ENCODE peak calls at places on chromosomes 4 and X, in six cellular contexts. G, Q, S, K, F and T are unnamed samples.

GRCh38 chrX:150966742-150967141 is 16.4 kb upstream of the HMGB3 start:
- DNase-seq in F (no peak), G (no peak), Q (no peak), S (no peak), K (no peak), T (no peak)

GRCh38 chr4:38160487-38161207 is 200.4 kb downstream of the PTTG2 start:
- DNase-seq in G (peak), S (no peak), K (peak), Q (peak), F (no peak), T (peak)

GRCh38 chr4:77209936-77210335 is 52.9 kb downstream of the CCNG2 start:
- DNase-seq in F (no peak), G (no peak), K (no peak), Q (no peak), S (no peak), T (no peak)

GRCh38 chrX:150542846-150543229 is 25.6 kb upstream of the MTM1 start:
- DNase-seq in G (no peak), Q (no peak), K (no peak), S (no peak), F (no peak), T (peak)

GRCh38 chrX:131987252-131987651 is 35.9 kb upstream of the STK26 start:
- DNase-seq in Q (no peak), G (no peak), F (peak), S (no peak), K (no peak), T (peak)

GRCh38 chr4:139550724-139551429 is 5.1 kb downstream of the SETD7 start:
- DNase-seq in S (no peak), Q (no peak), F (no peak), G (no peak), K (peak), T (no peak)

GRCh38 chr4:55727746-55728145 is 91.6 kb upstream of the NMU start:
- DNase-seq in Q (no peak), F (no peak), G (no peak), K (no peak), S (no peak), T (no peak)

GRCh38 chr4:40909363-40909876 is 159.7 kb downstream of the NSUN7 start:
- DNase-seq in S (no peak), K (peak), G (peak), F (no peak), Q (no peak), T (no peak)

GRCh38 chrX:9466711-9467110 is 1.9 kb downstream of the TBL1X start:
- DNase-seq in G (no peak), S (no peak), K (no peak), Q (no peak), F (no peak), T (no peak)

GRCh38 chr4:187993827-187994226 is 1.7 kb upstream of the ZFP42 start:
- DNase-seq in F (no peak), S (peak), K (peak), G (no peak), Q (no peak), T (no peak)

GRCh38 chrX:57044226-57044625 is 48.9 kb upstream of the SPIN3 start:
- DNase-seq in K (no peak), S (no peak), F (no peak), G (no peak), Q (no peak), T (no peak)

GRCh38 chrX:79270401-79270800 is 96.7 kb downstream of the ITM2A start:
- DNase-seq in Q (no peak), K (peak), G (no peak), S (peak), F (peak), T (peak)

GRCh38 chr4:86831262-86832090 is 17.7 kb downstream of the SLC10A6 start:
- DNase-seq in F (no peak), S (no peak), Q (peak), K (peak), G (peak), T (no peak)

GRCh38 chrX:71536285-71536684 is 3.4 kb downstream of the OGT start:
- DNase-seq in Q (no peak), K (no peak), G (no peak), S (no peak), F (no peak), T (no peak)

GRCh38 chr4:51943221-51943620 is 76.9 kb downstream of the LRRC66 start:
- DNase-seq in S (no peak), K (no peak), Q (peak), G (no peak), F (no peak), T (no peak)

GRCh38 chr4:81757706-81758105 is 286.0 kb upstream of the RASGEF1B start:
- DNase-seq in K (peak), F (no peak), G (no peak), Q (no peak), S (no peak), T (no peak)

GRCh38 chr4:173051697-173052096 is 116.9 kb upstream of the GALNT7 start:
- DNase-seq in S (no peak), Q (no peak), F (no peak), K (peak), G (no peak), T (no peak)

GRCh38 chrX:10119399-10119990 is 37.3 kb upstream of the CLCN4 start:
- DNase-seq in F (peak), K (peak), S (peak), G (peak), Q (peak), T (peak)

GRCh38 chr4:107721436-107722090 is 1.5 kb upstream of the PAPSS1 start:
- DNase-seq in F (peak), S (no peak), Q (no peak), G (no peak), K (no peak), T (peak)

GRCh38 chr4:33080262-33080661 is 2360.1 kb downstream of the PCDH7 start:
- DNase-seq in S (no peak), K (peak), Q (no peak), G (no peak), F (no peak), T (no peak)

GRCh38 chr4:7103599-7104365 is 35.9 kb upstream of the GRPEL1 start:
- DNase-seq in G (no peak), F (peak), Q (peak), K (no peak), S (no peak), T (no peak)

GRCh38 chrX:24242649-24243556 is 71.0 kb downstream of the SUPT20HL2 start:
- DNase-seq in G (peak), F (no peak), Q (peak), K (peak), S (no peak), T (peak)

GRCh38 chr4:40335508-40335860 is 351 bp downstream of the CHRNA9 start:
- DNase-seq in S (no peak), Q (no peak), K (peak), G (no peak), F (no peak), T (no peak)

DNA sequence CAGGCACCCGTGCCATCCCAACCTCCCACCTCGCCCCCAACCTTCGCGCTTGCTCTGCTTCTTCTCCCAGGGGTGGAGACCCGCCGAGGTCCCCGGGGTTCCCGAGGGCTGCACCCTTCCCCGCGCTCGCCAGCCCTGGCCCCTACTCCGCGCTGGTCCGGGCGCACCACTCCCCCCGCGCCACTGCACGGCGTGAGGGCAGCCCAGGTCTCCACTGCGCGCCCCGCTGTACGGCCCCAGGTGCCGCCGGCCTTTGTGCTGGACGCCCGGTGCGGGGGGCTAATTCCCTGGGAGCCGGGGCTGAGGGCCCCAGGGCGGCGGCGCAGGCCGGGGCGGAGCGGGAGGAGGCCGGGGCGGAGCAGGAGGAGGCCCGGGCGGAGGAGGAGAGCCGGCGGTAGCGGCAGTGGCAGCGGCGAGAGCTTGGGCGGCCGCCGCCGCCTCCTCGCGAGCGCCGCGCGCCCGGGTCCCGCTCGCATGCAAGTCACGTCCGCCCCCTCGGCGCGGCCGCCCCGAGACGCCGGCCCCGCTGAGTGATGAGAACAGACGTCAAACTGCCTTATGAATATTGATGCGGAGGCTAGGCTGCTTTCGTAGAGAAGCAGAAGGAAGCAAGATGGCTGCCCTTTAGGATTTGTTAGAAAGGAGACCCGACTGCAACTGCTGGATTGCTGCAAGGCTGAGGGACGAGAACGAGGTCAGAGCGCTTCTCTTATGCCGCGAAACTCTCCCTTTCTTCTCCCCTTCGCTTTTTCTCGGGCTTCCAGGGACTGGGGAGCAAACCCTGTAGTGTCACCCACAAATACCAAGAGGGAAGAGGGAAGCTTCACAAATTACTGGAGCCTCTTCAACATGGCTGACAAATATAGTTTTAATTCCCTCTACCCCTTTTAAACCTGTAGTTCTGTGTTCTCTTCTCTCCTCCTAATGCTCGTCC is at the start of gene TET2:
- DNase-seq in G (no peak), K (peak), Q (peak), F (peak), S (peak), T (peak)
- TF ChIP-seq CTCF in G (no peak), K (no peak), Q (peak), F (no peak), S (no peak), T (no peak)

GRCh38 chrX:27918799-27919198 is 62.5 kb downstream of the DCAF8L1 start:
- DNase-seq in K (peak), Q (no peak), F (no peak), S (no peak), G (no peak), T (no peak)
- TF ChIP-seq CTCF in K (peak), Q (peak), F (no peak), S (no peak), G (no peak), T (no peak)

DNA sequence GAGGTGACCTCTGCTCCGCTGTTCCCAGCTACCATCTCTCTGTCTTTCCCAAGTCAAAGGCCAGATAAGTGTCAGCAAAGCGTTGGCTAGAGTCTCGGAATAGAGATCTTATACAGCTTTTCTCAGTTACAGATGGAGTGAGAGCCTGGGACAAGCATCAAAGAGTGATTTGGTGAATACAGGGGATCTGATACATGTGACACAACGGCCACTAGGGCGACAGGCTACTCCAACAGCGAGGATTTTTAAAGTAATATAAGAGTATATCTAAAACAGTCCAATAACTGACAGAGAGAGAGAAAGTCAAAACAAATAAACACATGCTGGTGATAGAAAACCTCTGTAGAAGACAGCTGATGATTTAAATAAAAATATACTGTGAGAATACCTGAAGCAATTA is 433.1 kb upstream of the SMIM31 start:
- DNase-seq in Q (no peak), G (no peak), F (no peak), K (no peak), S (no peak), T (no peak)
- TF ChIP-seq CTCF in Q (no peak), G (no peak), F (no peak), K (no peak), S (no peak), T (no peak)

DNA sequence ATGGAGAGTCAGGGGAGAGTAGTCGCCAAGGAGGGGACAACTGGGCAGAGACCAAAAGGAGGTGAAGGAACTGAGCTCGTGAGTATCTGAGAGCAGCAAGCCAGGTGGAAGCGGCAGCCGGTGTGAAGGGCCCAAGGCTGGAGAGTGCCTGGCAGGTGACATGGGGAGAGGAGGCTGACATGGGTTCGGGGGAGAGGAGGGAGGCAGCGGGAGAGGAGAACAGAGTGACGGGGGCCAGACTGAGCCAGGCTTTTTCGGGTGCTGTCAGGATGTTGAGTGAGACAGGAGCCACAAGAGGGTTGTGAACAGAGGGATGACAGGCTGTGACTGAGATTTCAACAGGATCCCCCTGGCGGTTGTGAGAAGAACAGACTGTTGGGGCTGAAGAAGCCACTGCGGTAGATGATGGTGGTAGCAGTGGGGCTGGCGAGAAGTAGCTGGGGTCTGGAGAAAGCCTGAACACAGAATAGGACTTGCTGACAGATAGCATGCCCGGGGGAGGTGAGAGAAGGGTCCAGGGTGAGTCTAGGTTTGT is 5.7 kb downstream of the ELK1 start:
- DNase-seq in Q (no peak), F (no peak), K (peak), G (no peak), S (no peak), T (no peak)
- TF ChIP-seq CTCF in Q (no peak), F (no peak), K (peak), G (peak), S (peak), T (peak)

DNA sequence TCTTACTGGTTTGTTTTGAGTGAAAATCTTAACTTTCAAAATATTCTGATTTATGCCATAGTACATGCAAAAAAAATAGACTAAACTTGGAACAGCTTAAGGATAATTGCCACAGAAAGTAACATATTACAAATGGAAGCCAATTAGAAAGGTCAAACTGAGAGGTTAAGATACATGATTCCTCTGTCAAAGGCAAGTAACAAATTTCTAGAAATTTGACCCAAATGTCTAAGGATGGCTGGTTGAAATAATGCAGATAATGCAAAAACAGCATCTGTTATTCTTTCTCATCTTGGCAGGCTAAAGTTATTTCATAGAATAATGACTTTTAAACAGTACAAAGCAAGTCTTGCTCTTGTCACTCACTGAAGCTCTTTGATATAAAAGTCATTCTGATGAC is 10.5 kb downstream of the FGF5 start:
- DNase-seq in G (no peak), Q (no peak), S (no peak), F (no peak), K (no peak), T (no peak)
- TF ChIP-seq CTCF in G (no peak), Q (no peak), S (no peak), F (no peak), K (no peak), T (no peak)

GRCh38 chr4:180455226-180455625 is 1788.0 kb upstream of the TENM3 start:
- DNase-seq in Q (no peak), K (no peak), F (no peak), G (no peak), S (no peak), T (no peak)

GRCh38 chr4:180462116-180462515 is 1781.1 kb upstream of the TENM3 start:
- DNase-seq in S (no peak), Q (no peak), G (no peak), K (no peak), F (no peak), T (no peak)

GRCh38 chr4:180456928-180457327 is 1786.3 kb upstream of the TENM3 start:
- DNase-seq in K (no peak), G (no peak), S (no peak), Q (no peak), F (no peak), T (no peak)
- TF ChIP-seq CTCF in K (no peak), G (no peak), S (peak), Q (no peak), F (no peak), T (no peak)

GRCh38 chr4:3391422-3391821 is 50.3 kb upstream of the HGFAC start:
- DNase-seq in S (no peak), F (no peak), G (no peak), Q (no peak), K (no peak), T (no peak)
- TF ChIP-seq CTCF in S (no peak), F (no peak), G (no peak), Q (no peak), K (no peak), T (no peak)